ENCODE peak calls at places on chromosomes 7 and 10, in nine cellular contexts. X, B, J, R, H, A, N, U and C are unnamed samples.
A peak's percentile ranks its signal among the peaks of the same experiment; 100 is the strongest.

GRCh38 chr7:98281757-98282652 is 519 bp downstream of the BRI3 start:
- DNase-seq in R (no peak), X (peak; percentile 36), B (peak; percentile 39), A (peak; percentile 78), H (no peak), N (peak; percentile 24), U (no peak), J (no peak), C (no peak)

GRCh38 chr10:68208424-68209042 is 23.4 kb downstream of the ATOH7 start:
- DNase-seq in J (peak; percentile 84), A (no peak), U (peak; percentile 89), R (peak; percentile 3), N (no peak), B (peak; percentile 46), X (peak; percentile 4), H (peak; percentile 43), C (peak; percentile 63)

GRCh38 chr7:74466196-74466813 is 12.6 kb downstream of the GTF2IRD1 start:
- DNase-seq in R (no peak), A (peak; percentile 79), U (no peak), H (no peak), N (no peak), B (peak; percentile 32), J (no peak), X (no peak), C (no peak)

GRCh38 chr7:98760201-98760651 is 109.6 kb downstream of the TMEM130 start:
- DNase-seq in X (no peak), B (no peak), U (no peak), A (no peak), J (no peak), N (no peak), R (no peak), H (no peak), C (no peak)

GRCh38 chr7:105934577-105935185 is 28.4 kb upstream of the CDHR3 start:
- DNase-seq in R (peak; percentile 44), H (peak; percentile 89), J (peak; percentile 80), N (no peak), U (peak; percentile 32), B (peak; percentile 36), X (no peak), A (no peak), C (peak; percentile 11)

GRCh38 chr7:50209461-50210161 is 94.9 kb upstream of the IKZF1 start:
- DNase-seq in J (no peak), R (no peak), A (no peak), H (no peak), X (peak; percentile 43), B (no peak), U (no peak), N (no peak), C (no peak)

GRCh38 chr10:100744136-100744979 is 1.0 kb upstream of the PAX2 start:
- DNase-seq in B (no peak), A (peak; percentile 53), H (no peak), X (peak; percentile 46), N (no peak), J (no peak), U (no peak), R (no peak), C (no peak)

GRCh38 chr10:102231357-102232318 is 5.5 kb downstream of the ELOVL3 start:
- DNase-seq in B (no peak), R (no peak), N (peak; percentile 53), U (peak; percentile 61), H (peak; percentile 4), J (peak; percentile 33), X (peak; percentile 79), A (no peak), C (peak; percentile 61)

GRCh38 chr7:39682042-39682441 is 58.7 kb downstream of the RALA start:
- DNase-seq in N (no peak), H (no peak), R (no peak), B (no peak), J (no peak), A (no peak), U (no peak), X (no peak), C (no peak)

GRCh38 chr7:333399-333776 is 43.4 kb downstream of the FOXL3 start:
- DNase-seq in B (no peak), A (peak; percentile 76), U (no peak), H (no peak), J (peak; percentile 47), N (no peak), X (no peak), R (no peak), C (peak; percentile 80)

GRCh38 chr7:33743594-33743993 is 161.7 kb upstream of the BMPER start:
- DNase-seq in J (peak; percentile 98), B (no peak), X (no peak), H (peak; percentile 34), U (no peak), A (no peak), N (no peak), R (no peak), C (no peak)

GRCh38 chr10:100614416-100614815 is 78.7 kb downstream of the HIF1AN start:
- DNase-seq in R (no peak), B (no peak), H (no peak), N (no peak), U (no peak), X (no peak), J (no peak), A (no peak), C (no peak)

GRCh38 chr10:88792656-88793055 is 9.9 kb upstream of the LIPM start:
- DNase-seq in J (peak; percentile 85), N (no peak), H (no peak), B (peak; percentile 44), X (no peak), A (no peak), U (no peak), R (no peak), C (no peak)

GRCh38 chr7:90210925-90211324 is 615 bp upstream of the STEAP2 start:
- DNase-seq in N (no peak), J (no peak), R (no peak), X (no peak), U (peak; percentile 3), A (no peak), B (no peak), H (no peak), C (no peak)

GRCh38 chr7:23349484-23350157 is 50.5 kb downstream of the MALSU1 start:
- DNase-seq in U (no peak), A (no peak), J (peak; percentile 66), H (no peak), R (no peak), B (no peak), X (no peak), N (no peak), C (no peak)

GRCh38 chr10:121216721-121217181 is 365.6 kb downstream of the WDR11 start:
- DNase-seq in U (no peak), R (no peak), N (no peak), H (no peak), J (no peak), A (peak; percentile 79), X (no peak), B (peak; percentile 81), C (no peak)

GRCh38 chr7:155860840-155861479 is 48.7 kb upstream of the SHH start:
- DNase-seq in N (no peak), J (peak; percentile 71), H (no peak), A (peak; percentile 55), B (no peak), R (peak; percentile 62), X (no peak), U (no peak), C (peak; percentile 92)

GRCh38 chr7:135678612-135679575 is 16.6 kb downstream of the STMP1 start:
- DNase-seq in J (peak; percentile 58), B (no peak), X (no peak), U (no peak), H (no peak), A (peak; percentile 79), R (peak; percentile 80), N (no peak), C (peak; percentile 88)

GRCh38 chr7:130356760-130357611 is 12.4 kb downstream of the CPA5 start:
- DNase-seq in B (no peak), R (no peak), N (no peak), J (peak; percentile 88), A (peak; percentile 91), X (no peak), H (no peak), U (no peak), C (peak; percentile 86)

GRCh38 chr7:40711706-40712105 is 576.9 kb downstream of the SUGCT start:
- DNase-seq in A (no peak), N (no peak), U (no peak), J (no peak), R (no peak), X (no peak), H (no peak), B (no peak), C (no peak)

GRCh38 chr7:45696476-45696875 is 122.3 kb downstream of the ADCY1 start:
- DNase-seq in J (no peak), X (no peak), N (no peak), H (no peak), R (no peak), B (no peak), A (no peak), U (no peak), C (no peak)

GRCh38 chr7:2107386-2108085 is 125.2 kb downstream of the MAD1L1 start:
- DNase-seq in B (peak; percentile 46), X (no peak), R (no peak), A (no peak), U (no peak), N (no peak), H (no peak), J (no peak), C (no peak)

GRCh38 chr7:152751449-152752141 is 8.0 kb upstream of the ACTR3B start:
- DNase-seq in X (no peak), J (no peak), R (no peak), H (no peak), B (no peak), N (no peak), U (no peak), A (no peak), C (no peak)

GRCh38 chr7:155775691-155776090 is 36.6 kb downstream of the SHH start:
- DNase-seq in R (no peak), N (no peak), U (no peak), X (no peak), A (no peak), H (no peak), J (no peak), B (no peak), C (no peak)

GRCh38 chr7:44056681-44057080 is 8.7 kb downstream of the PGAM2 start:
- DNase-seq in U (no peak), A (peak; percentile 58), J (no peak), X (no peak), R (no peak), H (no peak), B (no peak), N (no peak), C (no peak)

GRCh38 chr10:96919785-96920425 is 87.8 kb downstream of the LCOR start:
- DNase-seq in X (no peak), A (no peak), J (peak; percentile 46), N (no peak), R (no peak), U (no peak), B (no peak), H (no peak), C (no peak)

GRCh38 chr7:37230221-37230620 is 218.4 kb downstream of the ELMO1 start:
- DNase-seq in J (peak; percentile 25), B (peak; percentile 20), A (peak; percentile 87), U (no peak), X (no peak), N (no peak), R (no peak), H (no peak), C (no peak)

GRCh38 chr10:22761569-22762220 is 47.3 kb upstream of the PIP4K2A start:
- DNase-seq in A (no peak), N (no peak), R (no peak), X (no peak), B (peak; percentile 87), J (no peak), H (no peak), U (no peak), C (no peak)